ENCODE peak calls at places on chromosomes 12 and 14, in eight cellular contexts. Z, L, H, P, O, C, B and I are unnamed samples.

GRCh38 chr12:6423267-6424007 is 21.3 kb upstream of the CD27 start:
- DNase-seq in Z (peak), L (peak), H (peak), P (peak), O (peak), C (peak), B (peak), I (peak)

GRCh38 chr12:48820406-48820805 is 2.1 kb downstream of the CACNB3 start:
- DNase-seq in Z (no peak), L (no peak), H (no peak), P (no peak), O (no peak), C (no peak), B (no peak), I (no peak)

GRCh38 chr12:20985399-20985798 is 145.6 kb upstream of the SLCO1B1 start:
- DNase-seq in Z (no peak), L (peak), H (peak), P (no peak), O (no peak), C (no peak), B (no peak), I (no peak)

GRCh38 chr12:59977779-59978178 is 381.9 kb downstream of the SLC16A7 start:
- DNase-seq in Z (no peak), L (no peak), H (peak), P (no peak), O (no peak), C (no peak), B (no peak), I (no peak)

GRCh38 chr14:97692084-97692483 is 894.9 kb downstream of the VRK1 start:
- DNase-seq in Z (no peak), L (no peak), H (no peak), P (no peak), O (no peak), C (no peak), B (no peak), I (no peak)

GRCh38 chr14:60648934-60649814 is at the start of gene SIX1:
- DNase-seq in Z (peak), L (peak), H (peak), P (peak), O (peak), C (peak), B (no peak), I (peak)

GRCh38 chr12:120260607-120261006 is 4.9 kb downstream of the PXN start:
- DNase-seq in Z (no peak), L (no peak), H (no peak), P (no peak), O (no peak), C (no peak), B (no peak), I (no peak)

GRCh38 chr12:120709976-120710804 is at the start of gene UNC119B:
- DNase-seq in Z (peak), L (peak), H (peak), P (no peak), O (peak), C (peak), B (peak), I (peak)

GRCh38 chr12:44155349-44155748 is 319.5 kb downstream of the TMEM117 start:
- DNase-seq in Z (no peak), L (peak), H (peak), P (no peak), O (no peak), C (no peak), B (no peak), I (no peak)

GRCh38 chr14:92624764-92625163 is 111.2 kb downstream of the RIN3 start:
- DNase-seq in Z (no peak), L (no peak), H (peak), P (no peak), O (no peak), C (no peak), B (no peak), I (peak)

GRCh38 chr14:104893435-104894207 is 28.6 kb downstream of the CEP170B start:
- DNase-seq in Z (peak), L (peak), H (no peak), P (no peak), O (no peak), C (no peak), B (no peak), I (no peak)

GRCh38 chr12:89657090-89657489 is 51.5 kb downstream of the ATP2B1 start:
- DNase-seq in Z (no peak), L (no peak), H (no peak), P (no peak), O (no peak), C (no peak), B (no peak), I (no peak)

GRCh38 chr12:100026241-100026640 is 41.5 kb upstream of the ANKS1B start:
- DNase-seq in Z (no peak), L (no peak), H (no peak), P (no peak), O (no peak), C (no peak), B (no peak), I (no peak)

GRCh38 chr12:47903151-47903611 is 1.6 kb downstream of the VDR start:
- DNase-seq in Z (no peak), L (peak), H (peak), P (no peak), O (no peak), C (peak), B (no peak), I (peak)

GRCh38 chr14:69766984-69767368 is at the start of gene SRSF5:
- DNase-seq in Z (peak), L (peak), H (peak), P (peak), O (peak), C (peak), B (peak), I (peak)

GRCh38 chr14:83975435-83976222 is 1554.3 kb upstream of the FLRT2 start:
- DNase-seq in Z (no peak), L (no peak), H (no peak), P (no peak), O (no peak), C (peak), B (no peak), I (peak)

GRCh38 chr12:69476276-69477017 is 6.3 kb downstream of the FRS2 start:
- DNase-seq in Z (no peak), L (no peak), H (no peak), P (no peak), O (no peak), C (peak), B (no peak), I (peak)

GRCh38 chr12:54360717-54361456 is 3.4 kb downstream of the GPR84 start:
- DNase-seq in Z (peak), L (peak), H (peak), P (peak), O (peak), C (peak), B (peak), I (peak)

GRCh38 chr14:55733609-55734008 is 153.6 kb downstream of the KTN1 start:
- DNase-seq in Z (no peak), L (no peak), H (peak), P (no peak), O (no peak), C (no peak), B (no peak), I (no peak)

GRCh38 chr12:107610030-107610859 is 75.4 kb upstream of the PWP1 start:
- DNase-seq in Z (no peak), L (peak), H (peak), P (no peak), O (peak), C (peak), B (no peak), I (peak)

GRCh38 chr12:110689601-110690430 is 901 bp upstream of the HVCN1 start:
- DNase-seq in Z (no peak), L (peak), H (no peak), P (no peak), O (peak), C (no peak), B (no peak), I (no peak)

GRCh38 chr14:104819361-104819771 is 18.5 kb downstream of the ZBTB42 start:
- DNase-seq in Z (no peak), L (no peak), H (no peak), P (no peak), O (no peak), C (no peak), B (no peak), I (no peak)

GRCh38 chr12:13373131-13373530 is 176.6 kb downstream of the EMP1 start:
- DNase-seq in Z (no peak), L (no peak), H (no peak), P (no peak), O (no peak), C (peak), B (no peak), I (no peak)

GRCh38 chr12:40691913-40692616 is at the start of gene CNTN1:
- DNase-seq in Z (peak), L (peak), H (no peak), P (peak), O (peak), C (peak), B (peak), I (peak)

GRCh38 chr14:30295980-30296379 is 263.0 kb upstream of the G2E3 start:
- DNase-seq in Z (no peak), L (no peak), H (no peak), P (no peak), O (no peak), C (no peak), B (no peak), I (no peak)

GRCh38 chr14:70881549-70882174 is 25.6 kb upstream of the PCNX1 start:
- DNase-seq in Z (no peak), L (peak), H (no peak), P (no peak), O (no peak), C (no peak), B (no peak), I (no peak)

GRCh38 chr14:35858521-35859209 is 32.5 kb downstream of the BRMS1L start:
- DNase-seq in Z (no peak), L (no peak), H (peak), P (no peak), O (no peak), C (peak), B (no peak), I (peak)

GRCh38 chr12:106760184-106760531 is 14.3 kb upstream of the RIC8B start:
- DNase-seq in Z (no peak), L (peak), H (no peak), P (no peak), O (no peak), C (no peak), B (no peak), I (no peak)

GRCh38 chr12:59382678-59383425 is 213.0 kb upstream of the SLC16A7 start:
- DNase-seq in Z (no peak), L (no peak), H (no peak), P (no peak), O (no peak), C (no peak), B (no peak), I (peak)

GRCh38 chr14:106039400-106039799 is 513.0 kb downstream of the TMEM121 start:
- DNase-seq in Z (no peak), L (peak), H (peak), P (peak), O (no peak), C (no peak), B (no peak), I (no peak)

GRCh38 chr12:72346331-72346944 is 74.3 kb downstream of the TRHDE start:
- DNase-seq in Z (no peak), L (peak), H (peak), P (peak), O (peak), C (peak), B (peak), I (peak)

GRCh38 chr12:64674367-64674922 is 64.2 kb downstream of the RASSF3 start:
- DNase-seq in Z (no peak), L (peak), H (no peak), P (no peak), O (no peak), C (no peak), B (no peak), I (no peak)

GRCh38 chr12:989751-990278 is 1.2 kb upstream of the ERC1 start:
- DNase-seq in Z (no peak), L (no peak), H (peak), P (no peak), O (no peak), C (peak), B (no peak), I (peak)

GRCh38 chr12:127054531-127054930 is 1212.4 kb upstream of the TMEM132C start:
- DNase-seq in Z (no peak), L (no peak), H (peak), P (no peak), O (no peak), C (peak), B (no peak), I (no peak)

GRCh38 chr12:31007153-31007495 is 66.5 kb upstream of the DDX11 start:
- DNase-seq in Z (no peak), L (no peak), H (no peak), P (no peak), O (no peak), C (no peak), B (no peak), I (no peak)

GRCh38 chr14:77189479-77189878 is 7.9 kb downstream of the TMEM63C start:
- DNase-seq in Z (no peak), L (no peak), H (no peak), P (no peak), O (no peak), C (no peak), B (no peak), I (no peak)

GRCh38 chr12:12466157-12466556 is 96.5 kb downstream of the DUSP16 start:
- DNase-seq in Z (no peak), L (no peak), H (no peak), P (no peak), O (no peak), C (no peak), B (no peak), I (no peak)